ENCODE peak calls at places on chromosomes 5 and 9, in eight cellular contexts. G is heart right ventricle, T is HepG2, E is breast epithelium, B is mucosa of descending colon, C is adrenal gland, R is adipocyte, S is aorta. M is an unnamed sample. For H3K4me1, the result is how much of the 10 kb centered on the place peaks cover.

GRCh38 chr9:34267660-34268059 is 61.4 kb downstream of the KIF24 start:
- DNase-seq in G (no peak), T (no peak), E (no peak), B (no peak), C (no peak), R (no peak), S (no peak), M (no peak)

GRCh38 chr9:123348317-123348992 is 7.5 kb upstream of the CRB2 start:
- DNase-seq in G (no peak), T (no peak), E (no peak), B (no peak), C (no peak), R (no peak), S (no peak), M (peak)

GRCh38 chr5:157253547-157253946 is 12.4 kb upstream of the CYFIP2 start:
- DNase-seq in G (no peak), T (peak), E (no peak), B (peak), C (peak), R (peak), S (no peak), M (no peak)

GRCh38 chr5:107124376-107124775 is 546.4 kb downstream of the EFNA5 start:
- DNase-seq in G (no peak), T (no peak), E (no peak), B (no peak), C (no peak), R (no peak), S (no peak), M (no peak)

GRCh38 chr5:132226516-132227234 is 978 bp downstream of the P4HA2 start:
- DNase-seq in G (peak), T (no peak), E (no peak), B (peak), C (no peak), R (peak), S (peak), M (no peak)

GRCh38 chr5:54703091-54703490 is 185.5 kb downstream of the SNX18 start:
- DNase-seq in G (peak), T (no peak), E (peak), B (peak), C (no peak), R (peak), S (peak), M (no peak)

GRCh38 chr5:87300744-87301143 is 33.1 kb downstream of the RASA1 start:
- DNase-seq in G (no peak), T (peak), E (no peak), B (no peak), C (peak), R (peak), S (no peak), M (no peak)

GRCh38 chr9:137892424-137893191 is 15.0 kb downstream of the CACNA1B start:
- DNase-seq in G (no peak), T (no peak), E (no peak), B (no peak), C (no peak), R (no peak), S (peak), M (no peak)

GRCh38 chr9:119365291-119366027 is 3.8 kb downstream of the BRINP1 start:
- DNase-seq in G (no peak), T (peak), E (no peak), B (peak), C (peak), R (peak), S (no peak), M (no peak)

GRCh38 chr9:98135938-98136337 is 16.9 kb upstream of the TRIM14 start:
- DNase-seq in G (no peak), T (no peak), E (no peak), B (no peak), C (no peak), R (no peak), S (no peak), M (no peak)

GRCh38 chr9:111483419-111483861 is 743 bp downstream of the ECPAS start:
- DNase-seq in G (peak), T (peak), E (no peak), B (peak), C (peak), R (no peak), S (peak), M (no peak)

GRCh38 chr9:135512904-135513303 is 8.3 kb upstream of the LCN1 start:
- DNase-seq in G (no peak), T (no peak), E (no peak), B (no peak), C (no peak), R (no peak), S (no peak), M (peak)

GRCh38 chr5:142617416-142617815 is 68.5 kb downstream of the FGF1 start:
- DNase-seq in G (no peak), T (no peak), E (no peak), B (no peak), C (no peak), R (no peak), S (no peak), M (no peak)

GRCh38 chr9:117092582-117092981 is 322.3 kb downstream of the ASTN2 start:
- DNase-seq in G (no peak), T (no peak), E (no peak), B (no peak), C (no peak), R (no peak), S (no peak), M (no peak)

GRCh38 chr5:94562327-94562971 is 56.0 kb downstream of the KIAA0825 start:
- DNase-seq in G (no peak), T (no peak), E (no peak), B (no peak), C (no peak), R (no peak), S (no peak), M (no peak)

GRCh38 chr5:124902097-124902821 is 155.8 kb upstream of the ZNF608 start:
- DNase-seq in G (no peak), T (no peak), E (no peak), B (no peak), C (no peak), R (peak), S (no peak), M (no peak)

GRCh38 chr5:38796000-38796738 is 49.6 kb upstream of the OSMR start:
- DNase-seq in G (peak), T (no peak), E (peak), B (no peak), C (no peak), R (no peak), S (no peak), M (no peak)

GRCh38 chr5:64914396-64914795 is 145.7 kb downstream of the CWC27 start:
- DNase-seq in G (no peak), T (no peak), E (no peak), B (no peak), C (no peak), R (no peak), S (no peak), M (no peak)

GRCh38 chr5:157602505-157602904 is 26.9 kb upstream of the ADAM19 start:
- DNase-seq in G (no peak), T (no peak), E (no peak), B (no peak), C (no peak), R (no peak), S (no peak), M (no peak)

GRCh38 chr5:1268666-1269065 is 26.2 kb downstream of the TERT start:
- DNase-seq in G (no peak), T (no peak), E (no peak), B (no peak), C (no peak), R (no peak), S (no peak), M (no peak)

GRCh38 chr9:1870915-1871314 is 144.2 kb upstream of the SMARCA2 start:
- DNase-seq in G (no peak), T (no peak), E (no peak), B (no peak), C (no peak), R (no peak), S (no peak), M (no peak)

GRCh38 chr9:131426545-131426944 is 32.7 kb downstream of the PRRC2B start:
- DNase-seq in G (no peak), T (no peak), E (no peak), B (no peak), C (no peak), R (no peak), S (no peak), M (no peak)
- H3K4me1 ChIP-seq in G (under half), T (under half), E (under half), B (under half), C (under half), R (under half), S (under half), M (under half)

DNA sequence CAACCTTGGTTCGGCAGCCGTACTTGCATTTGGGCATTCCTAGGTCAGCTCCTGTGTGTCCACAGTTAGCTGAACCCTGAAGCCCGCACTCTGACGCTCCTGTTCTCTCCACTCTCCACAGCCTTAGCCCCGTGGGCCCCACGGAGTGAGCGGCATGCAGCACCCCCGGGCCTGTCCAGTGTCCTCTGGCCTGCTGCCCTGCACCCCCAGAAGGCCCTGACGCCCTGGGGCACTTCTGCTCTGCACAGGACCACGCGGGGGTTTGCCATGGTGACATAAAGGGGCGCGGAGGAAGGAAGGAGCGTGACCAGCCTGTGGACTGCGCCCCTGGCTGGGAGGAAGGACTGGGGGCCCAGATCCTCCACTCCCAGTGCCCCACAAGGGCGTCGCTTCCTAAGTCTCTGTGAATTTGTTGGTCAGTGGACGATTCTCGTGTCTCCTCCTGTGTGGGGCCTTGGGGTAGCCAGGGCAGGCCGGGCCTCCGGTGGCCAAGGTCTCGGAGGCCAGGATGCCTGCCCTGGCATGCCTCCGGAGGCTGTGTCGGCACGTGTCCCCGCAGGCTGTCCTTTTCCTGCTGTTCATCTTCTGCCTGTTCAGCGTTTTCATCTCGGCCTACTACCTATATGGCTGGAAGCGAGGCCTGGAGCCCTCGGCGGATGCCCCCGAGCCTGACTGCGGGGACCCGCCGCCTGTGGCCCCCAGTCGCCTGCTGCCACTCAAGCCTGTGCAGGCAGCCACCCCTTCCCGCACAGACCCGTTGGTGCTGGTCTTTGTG is 13.0 kb downstream of the NDST1 start:
- DNase-seq in G (no peak), T (no peak), E (no peak), B (no peak), C (no peak), R (no peak), S (no peak), M (no peak)
- H3K4me1 ChIP-seq in G (under half), T (half or more), E (under half), B (under half), C (under half), R (under half), S (under half), M (under half)

DNA sequence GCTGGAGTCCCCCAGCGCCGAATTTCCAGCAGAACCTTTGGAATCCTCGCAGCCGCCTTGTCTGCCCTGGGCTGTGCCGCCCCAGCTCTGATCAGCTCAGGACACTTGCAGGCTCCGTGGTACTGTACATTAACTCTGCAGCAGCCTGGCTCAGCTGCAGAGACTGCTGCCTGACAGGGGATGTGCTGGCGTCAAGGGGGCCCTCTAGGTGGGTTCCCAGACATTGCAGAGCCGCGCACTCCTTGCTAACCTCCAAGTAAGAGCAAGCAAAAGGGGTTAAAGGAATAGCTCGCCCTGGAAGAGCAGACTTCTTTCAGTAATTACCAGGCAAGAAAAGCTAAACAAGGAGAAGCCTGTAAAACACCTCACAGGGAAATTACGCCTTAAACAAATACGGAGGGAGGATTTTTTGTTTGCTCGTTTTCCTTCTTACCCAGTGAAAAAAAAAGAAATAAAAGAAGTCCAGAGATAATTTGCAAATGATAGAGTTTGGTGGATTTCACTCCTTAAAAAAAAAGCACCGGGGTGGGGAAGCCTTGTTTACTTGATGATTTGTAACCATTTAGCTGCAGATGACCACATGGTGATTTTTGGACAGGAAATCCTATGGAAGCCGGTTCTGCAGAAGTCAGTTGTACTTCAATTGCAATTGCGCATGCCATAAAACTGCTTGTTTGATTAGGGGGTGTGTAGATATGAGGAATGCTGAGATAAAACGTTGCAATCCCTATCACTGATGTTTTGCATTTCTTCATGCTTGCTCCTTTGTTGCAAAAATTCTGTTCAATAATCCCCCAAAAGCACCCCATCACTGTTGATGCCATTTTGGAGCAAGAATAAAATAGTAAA is 305.8 kb downstream of the PDE4D start:
- DNase-seq in G (peak), T (no peak), E (no peak), B (peak), C (peak), R (peak), S (peak), M (peak)
- H3K4me1 ChIP-seq in G (under half), T (under half), E (under half), B (under half), C (under half), R (under half), S (under half), M (under half)

GRCh38 chr5:56850423-56850822 is 35.1 kb downstream of the MAP3K1 start:
- DNase-seq in G (no peak), T (no peak), E (no peak), B (no peak), C (no peak), R (no peak), S (no peak), M (no peak)
- H3K4me1 ChIP-seq in G (under half), T (under half), E (under half), B (under half), C (under half), R (under half), S (under half), M (under half)

GRCh38 chr5:149495673-149496072 is 55.6 kb downstream of the CSNK1A1 start:
- DNase-seq in G (no peak), T (no peak), E (no peak), B (no peak), C (no peak), R (no peak), S (no peak), M (no peak)

GRCh38 chr5:149496166-149496565 is 55.1 kb downstream of the CSNK1A1 start:
- DNase-seq in G (no peak), T (no peak), E (no peak), B (no peak), C (no peak), R (peak), S (no peak), M (no peak)

GRCh38 chr5:149500922-149501582 is 50.2 kb downstream of the CSNK1A1 start:
- DNase-seq in G (no peak), T (no peak), E (no peak), B (no peak), C (no peak), R (peak), S (no peak), M (no peak)

GRCh38 chr5:149498724-149499336 is 52.4 kb downstream of the CSNK1A1 start:
- DNase-seq in G (no peak), T (no peak), E (no peak), B (no peak), C (no peak), R (no peak), S (no peak), M (no peak)

GRCh38 chr5:149497357-149497756 is 53.9 kb downstream of the CSNK1A1 start:
- DNase-seq in G (no peak), T (no peak), E (no peak), B (no peak), C (no peak), R (peak), S (no peak), M (no peak)
- H3K4me1 ChIP-seq in G (under half), T (under half), E (under half), B (under half), C (under half), R (half or more), S (under half), M (under half)

GRCh38 chr5:56683281-56683680 is 132.1 kb upstream of the MAP3K1 start:
- DNase-seq in G (no peak), T (no peak), E (no peak), B (no peak), C (no peak), R (no peak), S (no peak), M (no peak)

GRCh38 chr5:56683733-56684132 is 131.6 kb upstream of the MAP3K1 start:
- DNase-seq in G (no peak), T (no peak), E (no peak), B (no peak), C (no peak), R (no peak), S (no peak), M (no peak)

GRCh38 chr5:56677693-56678092 is 137.7 kb upstream of the MAP3K1 start:
- DNase-seq in G (no peak), T (no peak), E (no peak), B (no peak), C (no peak), R (peak), S (no peak), M (no peak)

GRCh38 chr5:56681346-56681745 is 134.0 kb upstream of the MAP3K1 start:
- DNase-seq in G (no peak), T (no peak), E (no peak), B (no peak), C (no peak), R (peak), S (no peak), M (no peak)

GRCh38 chr5:56680731-56681130 is 134.6 kb upstream of the MAP3K1 start:
- DNase-seq in G (no peak), T (no peak), E (no peak), B (no peak), C (no peak), R (peak), S (no peak), M (no peak)
- H3K4me1 ChIP-seq in G (under half), T (half or more), E (under half), B (under half), C (under half), R (under half), S (under half), M (under half)

DNA sequence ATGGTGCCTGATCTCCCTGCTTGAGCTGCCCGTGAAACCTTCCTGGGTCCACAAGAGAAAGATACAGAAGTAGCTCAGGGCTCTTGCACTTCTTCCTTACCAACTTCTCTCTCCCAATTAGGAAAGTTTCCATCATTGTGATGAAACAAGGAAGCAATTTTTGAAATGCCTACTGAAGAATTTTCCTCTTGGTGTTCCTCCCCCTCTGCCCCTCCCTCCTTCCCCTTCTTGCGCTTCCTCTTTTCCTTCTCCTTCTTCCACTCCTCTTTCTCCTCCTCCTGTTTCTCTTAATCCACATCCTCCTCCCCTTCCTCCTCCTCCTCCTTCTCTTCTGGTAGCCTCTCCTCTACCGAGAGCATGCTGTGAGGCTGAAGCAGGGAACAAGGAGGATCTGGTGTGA is 36.3 kb upstream of the OTULINL start:
- DNase-seq in G (no peak), T (no peak), E (no peak), B (no peak), C (no peak), R (peak), S (no peak), M (no peak)
- H3K4me1 ChIP-seq in G (under half), T (under half), E (under half), B (under half), C (under half), R (under half), S (under half), M (half or more)